ENCODE peak calls at places on chromosomes 13 and 19, in eight cellular contexts. W is adipocyte; J is CD4-positive, alpha-beta memory T cell; O is lung; Y is heart left ventricle; B is fibroblast of the aortic adventitia; A is lower leg skin; S is IMR-90. M is an unnamed sample.

GRCh38 chr13:43159007-43159406 is 135.6 kb downstream of the DNAJC15 start:
- DNase-seq in W (peak), J (no peak), O (no peak), Y (no peak), B (peak), A (no peak), S (peak), M (peak)

GRCh38 chr13:105735269-105735668 is 800.2 kb downstream of the EFNB2 start:
- DNase-seq in W (peak), J (no peak), O (no peak), Y (no peak), B (no peak), A (no peak), S (no peak), M (no peak)

GRCh38 chr13:104571161-104571889 is 1505.1 kb upstream of the SLC10A2 start:
- DNase-seq in W (peak), J (no peak), O (peak), Y (peak), B (peak), A (peak), S (peak), M (peak)

GRCh38 chr19:17125052-17125727 is 49.6 kb downstream of the MYO9B start:
- DNase-seq in W (peak), J (peak), O (no peak), Y (no peak), B (peak), A (no peak), S (peak), M (no peak)

GRCh38 chr19:10007366-10007765 is 2.9 kb downstream of the COL5A3 start:
- DNase-seq in W (no peak), J (no peak), O (no peak), Y (peak), B (peak), A (peak), S (peak), M (no peak)

GRCh38 chr13:73938375-73939070 is 195.7 kb downstream of the KLF12 start:
- DNase-seq in W (peak), J (no peak), O (no peak), Y (no peak), B (peak), A (no peak), S (peak), M (peak)

GRCh38 chr19:43784981-43785808 is 4.4 kb upstream of the KCNN4 start:
- DNase-seq in W (peak), J (peak), O (peak), Y (peak), B (peak), A (no peak), S (peak), M (no peak)

GRCh38 chr19:16303755-16304154 is 20.9 kb upstream of the KLF2 start:
- DNase-seq in W (no peak), J (no peak), O (no peak), Y (no peak), B (peak), A (no peak), S (no peak), M (no peak)

GRCh38 chr19:43624933-43625332 is 5.5 kb upstream of the ZNF428 start:
- DNase-seq in W (no peak), J (peak), O (peak), Y (no peak), B (no peak), A (peak), S (peak), M (no peak)

GRCh38 chr13:66114127-66114526 is 1116.0 kb downstream of the PCDH9 start:
- DNase-seq in W (peak), J (no peak), O (no peak), Y (no peak), B (peak), A (no peak), S (peak), M (peak)

GRCh38 chr13:83536153-83536552 is 346.1 kb downstream of the SLITRK1 start:
- DNase-seq in W (no peak), J (no peak), O (no peak), Y (no peak), B (no peak), A (no peak), S (no peak), M (no peak)

GRCh38 chr13:77535448-77535847 is at the start of gene SCEL:
- DNase-seq in W (no peak), J (no peak), O (no peak), Y (no peak), B (no peak), A (no peak), S (no peak), M (no peak)

GRCh38 chr13:98143601-98144500 is 957 bp downstream of the FARP1 start:
- DNase-seq in W (peak), J (no peak), O (no peak), Y (peak), B (peak), A (peak), S (peak), M (no peak)

GRCh38 chr19:16778796-16779411 is 50.3 kb upstream of the SIN3B start:
- DNase-seq in W (peak), J (peak), O (peak), Y (peak), B (peak), A (no peak), S (peak), M (peak)

GRCh38 chr19:40807147-40808020 is 8.4 kb downstream of the EGLN2 start:
- DNase-seq in W (no peak), J (no peak), O (no peak), Y (no peak), B (no peak), A (no peak), S (no peak), M (no peak)

GRCh38 chr13:28035146-28035782 is 46.8 kb upstream of the URAD start:
- DNase-seq in W (no peak), J (no peak), O (peak), Y (no peak), B (no peak), A (no peak), S (peak), M (no peak)

GRCh38 chr13:41960700-41961697 is at the start of gene VWA8:
- DNase-seq in W (peak), J (peak), O (peak), Y (peak), B (peak), A (peak), S (peak), M (peak)

GRCh38 chr13:96632536-96633320 is 361.5 kb downstream of the OXGR1 start:
- DNase-seq in W (no peak), J (no peak), O (no peak), Y (no peak), B (no peak), A (no peak), S (no peak), M (peak)

GRCh38 chr19:58572818-58573657 is at the start of gene MZF1:
- DNase-seq in W (peak), J (peak), O (peak), Y (peak), B (peak), A (peak), S (peak), M (peak)

GRCh38 chr13:59776924-59777690 is 386.6 kb downstream of the DIAPH3 start:
- DNase-seq in W (peak), J (no peak), O (no peak), Y (no peak), B (peak), A (no peak), S (peak), M (peak)

GRCh38 chr13:106078191-106078590 is 457.3 kb downstream of the EFNB2 start:
- DNase-seq in W (peak), J (no peak), O (no peak), Y (no peak), B (peak), A (no peak), S (peak), M (no peak)

GRCh38 chr19:1214862-1215731 is 9.5 kb downstream of the STK11 start:
- DNase-seq in W (no peak), J (no peak), O (no peak), Y (peak), B (no peak), A (no peak), S (no peak), M (no peak)

GRCh38 chr19:18091217-18091608 is 4.5 kb upstream of the IL12RB1 start:
- DNase-seq in W (no peak), J (peak), O (peak), Y (peak), B (no peak), A (peak), S (no peak), M (no peak)

GRCh38 chr13:74062933-74063332 is 71.3 kb downstream of the KLF12 start:
- DNase-seq in W (no peak), J (no peak), O (no peak), Y (peak), B (peak), A (no peak), S (peak), M (peak)

GRCh38 chr19:31114585-31114984 is 234.7 kb downstream of the TSHZ3 start:
- DNase-seq in W (no peak), J (no peak), O (no peak), Y (no peak), B (no peak), A (peak), S (no peak), M (no peak)

GRCh38 chr13:100646030-100646673 is 28.4 kb downstream of the TMTC4 start:
- DNase-seq in W (no peak), J (no peak), O (no peak), Y (no peak), B (peak), A (no peak), S (peak), M (peak)

GRCh38 chr13:111976474-111977183 is 90.3 kb upstream of the SOX1 start:
- DNase-seq in W (no peak), J (no peak), O (no peak), Y (no peak), B (no peak), A (peak), S (no peak), M (no peak)

GRCh38 chr13:32639502-32640105 is 53.4 kb downstream of the PDS5B start:
- DNase-seq in W (peak), J (peak), O (no peak), Y (peak), B (peak), A (no peak), S (peak), M (peak)

GRCh38 chr19:49638360-49638759 is 1.6 kb downstream of the RRAS start:
- DNase-seq in W (peak), J (no peak), O (no peak), Y (no peak), B (peak), A (no peak), S (no peak), M (no peak)

GRCh38 chr19:8490395-8490760 is 12.1 kb downstream of the PRAM1 start:
- DNase-seq in W (no peak), J (no peak), O (no peak), Y (no peak), B (no peak), A (no peak), S (no peak), M (no peak)

GRCh38 chr13:98083507-98083906 is 59.4 kb upstream of the FARP1 start:
- DNase-seq in W (peak), J (no peak), O (no peak), Y (no peak), B (peak), A (no peak), S (peak), M (peak)

GRCh38 chr13:48531416-48532145 is 1.3 kb downstream of the RCBTB2 start:
- DNase-seq in W (no peak), J (peak), O (no peak), Y (no peak), B (no peak), A (no peak), S (no peak), M (no peak)

GRCh38 chr19:21474671-21475181 is 30.7 kb upstream of the ZNF429 start:
- DNase-seq in W (peak), J (peak), O (peak), Y (peak), B (peak), A (peak), S (peak), M (no peak)

GRCh38 chr19:1383014-1383310 is 745 bp upstream of the NDUFS7 start:
- DNase-seq in W (no peak), J (no peak), O (no peak), Y (no peak), B (no peak), A (no peak), S (no peak), M (no peak)

GRCh38 chr19:5228932-5229777 is 111.5 kb downstream of the PTPRS start:
- DNase-seq in W (peak), J (no peak), O (no peak), Y (no peak), B (no peak), A (no peak), S (no peak), M (no peak)

GRCh38 chr19:7348587-7349230 is at the start of gene ARHGEF18:
- DNase-seq in W (no peak), J (peak), O (peak), Y (peak), B (no peak), A (no peak), S (no peak), M (no peak)

GRCh38 chr13:23723463-23723862 is 153.3 kb downstream of the TNFRSF19 start:
- DNase-seq in W (peak), J (no peak), O (no peak), Y (no peak), B (peak), A (no peak), S (peak), M (peak)

GRCh38 chr19:29666634-29667389 is 1.6 kb downstream of the PLEKHF1 start:
- DNase-seq in W (peak), J (no peak), O (no peak), Y (peak), B (peak), A (peak), S (peak), M (no peak)

GRCh38 chr13:111943229-111943795 is 123.6 kb upstream of the SOX1 start:
- DNase-seq in W (no peak), J (no peak), O (no peak), Y (no peak), B (no peak), A (peak), S (no peak), M (no peak)

GRCh38 chr13:86087241-86087640 is 288.0 kb upstream of the SLITRK6 start:
- DNase-seq in W (no peak), J (no peak), O (no peak), Y (no peak), B (no peak), A (no peak), S (no peak), M (peak)

GRCh38 chr19:45071545-45071938 is 4.7 kb downstream of the ZNF296 start:
- DNase-seq in W (no peak), J (no peak), O (no peak), Y (no peak), B (no peak), A (no peak), S (no peak), M (no peak)

GRCh38 chr19:45071969-45072790 is 4.1 kb downstream of the ZNF296 start:
- DNase-seq in W (no peak), J (no peak), O (peak), Y (no peak), B (no peak), A (no peak), S (no peak), M (no peak)

GRCh38 chr19:45069056-45069455 is 7.2 kb downstream of the ZNF296 start:
- DNase-seq in W (peak), J (no peak), O (no peak), Y (no peak), B (peak), A (no peak), S (no peak), M (no peak)

GRCh38 chr19:45070214-45070613 is 6.1 kb downstream of the ZNF296 start:
- DNase-seq in W (no peak), J (no peak), O (no peak), Y (no peak), B (no peak), A (no peak), S (no peak), M (no peak)

DNA sequence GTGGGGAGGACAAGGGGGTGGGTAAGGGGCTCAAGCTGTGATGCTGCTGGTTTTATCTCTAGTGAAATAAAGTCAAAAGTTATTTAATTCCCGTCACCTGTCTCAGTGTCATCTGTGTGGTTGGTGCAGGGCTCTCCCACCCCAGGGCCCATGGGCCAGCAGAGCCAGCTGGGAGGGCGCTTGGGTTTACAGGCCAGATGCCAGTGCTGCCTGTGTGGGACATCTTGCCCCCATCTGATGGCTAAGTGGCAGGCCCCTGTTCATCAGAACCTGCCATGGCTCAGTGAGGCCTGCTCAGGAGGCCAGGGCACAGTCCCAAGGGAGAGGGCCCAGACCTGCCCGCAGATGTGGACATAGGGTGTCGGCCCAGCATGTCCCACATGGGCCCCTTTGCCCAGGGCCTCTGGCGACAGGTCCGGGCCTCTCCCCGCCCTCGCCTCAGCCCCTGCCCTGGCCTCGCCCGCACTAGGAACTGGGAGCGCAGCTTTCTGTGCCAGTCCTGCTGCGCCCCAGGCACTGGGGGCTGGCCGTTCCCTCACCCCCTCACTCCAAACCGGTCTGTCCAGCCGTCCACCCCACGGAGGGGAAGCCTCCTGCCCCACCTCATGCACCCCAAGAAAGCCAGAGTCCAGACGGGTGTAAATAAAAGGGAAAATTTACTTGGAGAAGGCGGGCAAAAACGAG is 5.3 kb downstream of the ZNF296 start:
- DNase-seq in W (no peak), J (no peak), O (no peak), Y (no peak), B (no peak), A (no peak), S (no peak), M (no peak)
- H3K4me3 ChIP-seq in W (no peak), J (no peak), O (no peak), Y (no peak), B (no peak), A (no peak), S (no peak), M (no peak)

GRCh38 chr19:6271721-6272410 is 7.9 kb downstream of the MLLT1 start:
- DNase-seq in W (peak), J (no peak), O (peak), Y (peak), B (peak), A (peak), S (peak), M (no peak)
- H3K4me3 ChIP-seq in W (peak), J (no peak), O (no peak), Y (peak), B (peak), A (no peak), S (peak), M (peak)

DNA sequence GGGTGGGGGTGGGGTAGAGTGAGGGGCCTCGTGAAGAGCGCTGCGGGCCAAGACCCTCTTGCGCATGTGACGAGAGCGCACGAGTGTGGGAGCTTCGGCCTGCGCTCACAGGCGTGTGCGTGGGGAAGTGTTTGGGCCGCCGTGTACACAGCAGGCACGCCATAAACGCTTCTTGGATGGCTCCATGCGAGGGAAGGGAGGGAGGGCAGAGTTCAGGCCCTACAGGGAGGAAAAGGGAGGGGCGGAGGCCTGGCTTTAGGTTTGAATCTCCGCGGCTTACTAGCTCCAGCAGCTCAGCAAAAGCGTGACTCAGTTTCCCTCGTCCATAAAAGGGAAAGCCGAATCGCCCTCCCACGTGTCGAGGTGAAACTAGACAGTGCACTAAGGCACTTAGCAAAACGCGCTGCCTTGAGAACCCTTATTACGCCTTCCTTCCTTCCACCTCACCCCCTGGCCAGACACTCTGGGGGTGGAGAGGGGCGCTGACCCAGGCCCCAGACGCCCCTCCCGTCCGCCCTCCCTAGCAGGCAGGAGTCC is 12.5 kb downstream of the GADD45B start:
- DNase-seq in W (no peak), J (no peak), O (no peak), Y (no peak), B (no peak), A (no peak), S (no peak), M (no peak)
- H3K4me3 ChIP-seq in W (peak), J (peak), O (no peak), Y (peak), B (no peak), A (peak), S (no peak), M (peak)

GRCh38 chr19:39197808-39198207 is 1.0 kb downstream of the NCCRP1 start:
- DNase-seq in W (no peak), J (no peak), O (no peak), Y (no peak), B (no peak), A (no peak), S (no peak), M (no peak)

GRCh38 chr19:39195755-39196154 is 1.0 kb upstream of the NCCRP1 start:
- DNase-seq in W (no peak), J (peak), O (no peak), Y (no peak), B (no peak), A (no peak), S (no peak), M (no peak)

GRCh38 chr19:39196320-39196719 is 444 bp upstream of the NCCRP1 start:
- DNase-seq in W (no peak), J (no peak), O (no peak), Y (no peak), B (no peak), A (no peak), S (no peak), M (no peak)

GRCh38 chr19:39199025-39199424 is 2.3 kb downstream of the NCCRP1 start:
- DNase-seq in W (peak), J (no peak), O (no peak), Y (peak), B (peak), A (no peak), S (peak), M (no peak)

DNA sequence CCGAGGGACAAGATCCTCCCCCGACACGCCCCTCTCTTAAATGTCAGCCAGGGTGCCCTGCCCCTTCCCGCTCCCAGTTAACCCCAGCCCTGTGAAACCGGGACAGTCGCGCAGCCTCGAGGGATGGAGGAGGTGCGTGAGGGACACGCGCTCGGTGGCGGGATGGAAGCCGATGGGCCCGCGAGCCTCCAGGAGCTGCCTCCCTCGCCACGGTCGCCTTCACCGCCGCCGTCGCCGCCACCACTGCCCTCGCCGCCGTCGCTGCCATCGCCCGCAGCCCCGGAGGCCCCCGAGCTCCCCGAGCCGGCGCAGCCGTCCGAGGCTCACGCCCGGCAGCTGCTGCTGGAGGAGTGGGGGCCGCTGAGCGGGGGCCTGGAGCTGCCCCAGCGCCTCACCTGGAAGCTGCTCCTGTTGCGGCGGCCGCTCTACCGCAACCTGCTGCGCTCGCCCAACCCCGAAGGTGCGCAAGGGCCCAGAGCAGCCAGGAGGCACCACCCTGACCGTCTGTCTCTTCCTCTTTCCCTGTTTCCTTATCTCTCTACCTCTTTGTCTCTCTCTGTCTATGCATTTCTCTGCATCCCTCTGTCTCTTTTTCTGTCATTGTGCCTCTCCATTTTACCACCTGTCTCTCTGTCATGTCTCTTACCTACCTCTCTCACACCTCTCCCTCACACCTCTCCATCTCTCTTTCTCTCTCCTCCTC is at the start of gene NCCRP1:
- DNase-seq in W (peak), J (no peak), O (no peak), Y (no peak), B (no peak), A (no peak), S (no peak), M (no peak)
- H3K4me3 ChIP-seq in W (no peak), J (no peak), O (no peak), Y (no peak), B (no peak), A (no peak), S (no peak), M (no peak)

GRCh38 chr13:113953561-113953960 is 20.3 kb downstream of the C13orf46 start:
- DNase-seq in W (no peak), J (no peak), O (no peak), Y (peak), B (no peak), A (no peak), S (no peak), M (no peak)
- H3K4me3 ChIP-seq in W (no peak), J (no peak), O (no peak), Y (no peak), B (no peak), A (no peak), S (no peak), M (no peak)

GRCh38 chr19:57002195-57002601 is 117.6 kb upstream of the USP29 start:
- DNase-seq in W (no peak), J (no peak), O (no peak), Y (no peak), B (no peak), A (no peak), S (no peak), M (no peak)
- H3K4me3 ChIP-seq in W (no peak), J (no peak), O (no peak), Y (no peak), B (no peak), A (no peak), S (no peak), M (no peak)